ENCODE peak calls at places on chromosomes 5 and 9, in four cellular contexts. I is epithelial cell of esophagus; G is activated B cell treated with CpG ODN at 0.5 μM for 24 hours; V is activated CD8-positive, alpha-beta T cell treated with anti-CD3 and anti-CD28 coated beads for 36 hours. M is an unnamed sample.

GRCh38 chr5:41009228-41009627 is 61.9 kb downstream of the MROH2B start:
- DNase-seq in I (peak), G (no peak), V (no peak), M (no peak)

GRCh38 chr5:112880219-112880964 is 19.3 kb downstream of the SRP19 start:
- DNase-seq in G (no peak), V (no peak), I (no peak), M (no peak)

GRCh38 chr9:124695280-124695890 is 75.7 kb downstream of the NR6A1 start:
- DNase-seq in G (no peak), V (no peak), I (peak), M (no peak)

GRCh38 chr5:14834584-14835540 is 36.7 kb downstream of the ANKH start:
- DNase-seq in G (no peak), I (no peak), V (no peak), M (no peak)

GRCh38 chr9:89801723-89802680 is 197.2 kb downstream of the GADD45G start:
- DNase-seq in G (no peak), V (no peak), I (no peak), M (no peak)

GRCh38 chr5:161847896-161848510 is at the start of gene GABRA1:
- DNase-seq in G (no peak), V (no peak), I (peak), M (no peak)

GRCh38 chr9:72524820-72525539 is 3.6 kb downstream of the TMC1 start:
- DNase-seq in V (peak), I (peak), G (no peak), M (no peak)

GRCh38 chr9:4430492-4431261 is 59.6 kb upstream of the SLC1A1 start:
- DNase-seq in V (no peak), I (no peak), G (no peak), M (no peak)

GRCh38 chr5:96427823-96428222 is 5.2 kb downstream of the PCSK1 start:
- DNase-seq in V (peak), G (no peak), I (peak), M (no peak)

GRCh38 chr5:14090290-14090689 is 52.9 kb upstream of the TRIO start:
- DNase-seq in I (no peak), G (no peak), V (no peak), M (no peak)

DNA sequence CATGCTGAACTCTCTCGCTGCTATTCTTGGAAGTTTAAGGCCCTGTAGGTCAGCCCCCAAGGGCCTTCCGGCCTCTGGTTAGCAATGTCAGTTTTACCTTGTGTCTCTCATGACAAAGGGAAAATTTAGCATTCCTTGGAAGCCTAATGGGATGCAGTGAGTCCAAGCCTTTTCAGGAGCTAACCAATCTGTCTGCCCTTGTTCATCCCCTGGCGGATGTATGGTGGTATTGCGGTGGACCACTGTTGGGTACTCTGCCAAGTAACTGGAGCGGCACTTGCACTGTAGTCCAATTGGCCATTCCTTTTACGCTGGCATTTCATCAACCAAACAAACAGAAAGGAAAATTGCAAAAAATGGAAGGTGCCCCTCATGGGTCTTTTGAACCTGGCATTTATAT is 318.4 kb upstream of the NMUR2 start:
- DNase-seq in V (no peak), G (no peak), I (no peak), M (no peak)
- TF ChIP-seq CTCF in V (no peak), G (no peak), I (no peak), M (no peak)

GRCh38 chr5:140072812-140073211 is 29.7 kb upstream of the NRG2 start:
- DNase-seq in I (no peak), G (no peak), V (no peak), M (no peak)

GRCh38 chr5:140073296-140073695 is 30.2 kb upstream of the NRG2 start:
- DNase-seq in V (no peak), G (no peak), I (peak), M (no peak)

GRCh38 chr5:140076788-140077187 is 33.7 kb upstream of the NRG2 start:
- DNase-seq in V (no peak), I (no peak), G (no peak), M (no peak)

GRCh38 chr5:140076142-140076541 is 33.0 kb upstream of the NRG2 start:
- DNase-seq in G (no peak), I (no peak), V (no peak), M (no peak)

GRCh38 chr5:140075371-140075770 is 32.3 kb upstream of the NRG2 start:
- DNase-seq in V (no peak), I (peak), G (no peak), M (no peak)
- TF ChIP-seq CTCF in V (no peak), I (no peak), G (no peak), M (peak)

DNA sequence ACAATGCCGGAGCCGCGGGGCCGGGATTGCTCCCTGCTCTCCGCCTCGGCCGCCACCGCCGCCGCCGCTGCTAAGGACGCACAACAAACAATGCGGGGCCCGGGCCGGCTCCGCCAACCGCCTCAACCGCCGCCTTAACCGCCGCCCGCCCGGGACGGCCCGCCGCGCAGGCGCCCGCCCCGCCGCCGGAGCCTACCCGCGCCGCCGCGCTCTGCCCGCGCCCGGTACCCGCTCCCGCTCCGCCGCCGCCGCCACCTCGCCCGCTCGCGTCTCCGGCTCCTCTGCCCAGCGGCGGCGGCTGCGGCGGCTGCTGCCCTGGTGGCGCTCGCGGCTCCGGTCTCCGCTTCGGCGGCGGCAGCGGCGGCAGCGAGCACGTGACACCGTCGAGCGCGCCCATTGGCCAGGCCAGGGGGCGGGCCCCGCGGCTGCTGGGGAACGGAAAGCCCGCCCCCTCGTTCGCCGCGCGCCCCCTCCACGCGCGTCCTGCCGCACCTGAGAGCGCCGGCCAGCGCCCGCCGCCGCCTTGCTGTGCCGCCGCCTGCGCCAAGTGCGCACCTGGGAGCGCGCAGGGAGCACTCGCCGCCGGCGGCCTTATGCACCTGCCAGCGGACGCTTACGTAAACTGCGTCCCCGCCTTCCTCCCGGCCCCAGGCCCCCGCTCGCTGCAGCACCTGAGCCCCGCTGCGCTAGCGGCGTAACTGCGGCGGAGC is at the start of gene STRBP:
- DNase-seq in G (peak), I (peak), V (peak), M (peak)
- TF ChIP-seq CTCF in G (no peak), I (no peak), V (no peak), M (peak)

DNA sequence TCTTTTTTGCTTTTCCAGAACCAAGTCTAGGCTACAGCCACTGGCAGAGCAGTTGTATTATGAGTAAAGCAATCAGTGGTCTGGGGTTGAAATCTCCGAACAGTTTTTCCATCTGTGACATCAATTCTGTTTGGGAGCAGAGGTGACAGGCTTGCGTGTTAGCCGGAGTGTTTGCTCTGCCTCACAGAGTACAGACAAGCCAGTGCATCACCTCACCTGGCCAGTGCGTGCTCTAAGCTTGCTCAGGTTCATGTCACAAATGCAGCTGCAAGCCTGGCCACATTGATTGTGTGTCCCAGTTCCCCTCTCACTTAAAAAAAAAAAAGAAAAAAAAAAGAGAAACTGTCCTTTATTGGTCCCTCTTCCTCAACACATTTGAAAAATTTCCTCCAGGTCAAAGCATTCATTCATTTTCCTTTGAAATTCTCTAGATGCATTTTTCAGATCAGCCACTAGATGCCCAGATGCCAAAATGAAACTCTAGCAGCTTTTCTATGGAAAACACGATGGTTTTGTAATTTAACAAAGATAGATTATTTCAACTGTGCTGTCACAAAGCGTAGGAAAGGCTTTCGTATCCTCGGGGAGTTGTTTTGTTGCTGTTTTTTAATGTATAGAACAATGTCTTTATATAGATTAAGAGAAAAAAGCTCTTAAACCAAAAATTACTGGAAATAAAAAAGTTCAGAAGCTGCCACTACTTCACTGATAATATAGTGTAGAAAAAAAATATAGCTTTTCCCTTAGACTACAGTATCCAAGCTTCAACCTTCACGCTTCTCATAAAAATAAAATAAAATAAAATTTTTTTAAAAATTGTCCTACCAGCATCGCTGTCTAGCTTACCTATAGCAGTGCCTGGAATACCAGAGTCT is 585.5 kb downstream of the TLE1 start:
- DNase-seq in V (no peak), I (no peak), G (no peak), M (no peak)
- TF ChIP-seq CTCF in V (no peak), I (peak), G (no peak), M (peak)

DNA sequence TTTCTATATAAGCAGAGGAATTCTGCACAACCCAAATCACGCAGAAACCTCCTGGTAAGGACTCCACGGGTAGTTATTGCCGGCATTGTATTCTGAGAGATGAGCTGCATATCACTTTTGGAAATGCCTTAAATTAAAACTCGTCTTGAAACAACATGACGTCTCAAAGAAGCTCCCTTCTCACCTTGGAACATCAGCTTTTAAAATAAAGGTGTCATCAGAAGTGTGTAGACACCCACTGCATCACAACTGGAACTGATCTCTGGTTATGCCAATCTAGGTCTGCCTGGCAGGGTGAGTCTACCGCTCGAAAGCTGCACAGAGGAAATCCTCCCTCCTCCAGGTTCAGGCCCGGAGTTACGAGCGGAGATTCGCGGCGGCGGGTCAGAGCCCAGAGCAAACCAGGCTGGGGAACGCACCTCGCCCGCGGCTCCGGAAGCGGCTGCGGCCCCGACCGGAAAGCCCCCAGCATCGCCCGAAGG is 974 bp upstream of the SLC12A2 start:
- DNase-seq in I (no peak), G (no peak), V (no peak), M (no peak)
- TF ChIP-seq CTCF in I (no peak), G (no peak), V (no peak), M (no peak)

GRCh38 chr5:54390539-54391031 is 64.9 kb upstream of the HSPB3 start:
- DNase-seq in G (no peak), V (no peak), I (no peak), M (no peak)

GRCh38 chr5:54387659-54388232 is 67.8 kb upstream of the HSPB3 start:
- DNase-seq in G (no peak), I (peak), V (no peak), M (no peak)

GRCh38 chr5:54388411-54388810 is 67.1 kb upstream of the HSPB3 start:
- DNase-seq in I (no peak), V (no peak), G (no peak), M (no peak)

GRCh38 chr5:54388811-54389210 is 66.7 kb upstream of the HSPB3 start:
- DNase-seq in I (no peak), V (no peak), G (no peak), M (no peak)

DNA sequence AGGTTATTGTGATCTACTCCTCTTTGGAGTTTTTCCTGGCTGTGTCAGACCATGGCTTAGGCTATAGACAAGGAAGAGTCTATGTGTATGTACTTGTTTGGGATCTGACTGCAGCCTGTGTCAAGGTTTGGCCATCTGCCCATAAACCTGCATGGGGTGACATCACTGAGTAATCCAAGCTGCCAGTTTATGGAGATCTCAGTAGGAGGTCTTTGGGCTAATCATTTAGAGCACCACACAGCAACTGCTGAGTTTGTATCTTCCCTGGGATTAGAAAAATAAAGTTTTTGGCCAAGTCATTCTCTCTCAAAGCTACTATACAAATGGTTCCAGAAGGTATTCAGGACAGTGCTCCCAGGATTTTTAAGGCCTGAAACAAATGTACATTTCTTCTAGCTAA is 65.5 kb upstream of the HSPB3 start:
- DNase-seq in V (no peak), I (peak), G (no peak), M (no peak)
- TF ChIP-seq CTCF in V (no peak), I (no peak), G (no peak), M (no peak)

GRCh38 chr5:150214289-150214688 is 24.4 kb downstream of the SLC6A7 start:
- DNase-seq in G (no peak), V (no peak), I (no peak), M (no peak)
- TF ChIP-seq CTCF in G (no peak), V (no peak), I (no peak), M (no peak)

DNA sequence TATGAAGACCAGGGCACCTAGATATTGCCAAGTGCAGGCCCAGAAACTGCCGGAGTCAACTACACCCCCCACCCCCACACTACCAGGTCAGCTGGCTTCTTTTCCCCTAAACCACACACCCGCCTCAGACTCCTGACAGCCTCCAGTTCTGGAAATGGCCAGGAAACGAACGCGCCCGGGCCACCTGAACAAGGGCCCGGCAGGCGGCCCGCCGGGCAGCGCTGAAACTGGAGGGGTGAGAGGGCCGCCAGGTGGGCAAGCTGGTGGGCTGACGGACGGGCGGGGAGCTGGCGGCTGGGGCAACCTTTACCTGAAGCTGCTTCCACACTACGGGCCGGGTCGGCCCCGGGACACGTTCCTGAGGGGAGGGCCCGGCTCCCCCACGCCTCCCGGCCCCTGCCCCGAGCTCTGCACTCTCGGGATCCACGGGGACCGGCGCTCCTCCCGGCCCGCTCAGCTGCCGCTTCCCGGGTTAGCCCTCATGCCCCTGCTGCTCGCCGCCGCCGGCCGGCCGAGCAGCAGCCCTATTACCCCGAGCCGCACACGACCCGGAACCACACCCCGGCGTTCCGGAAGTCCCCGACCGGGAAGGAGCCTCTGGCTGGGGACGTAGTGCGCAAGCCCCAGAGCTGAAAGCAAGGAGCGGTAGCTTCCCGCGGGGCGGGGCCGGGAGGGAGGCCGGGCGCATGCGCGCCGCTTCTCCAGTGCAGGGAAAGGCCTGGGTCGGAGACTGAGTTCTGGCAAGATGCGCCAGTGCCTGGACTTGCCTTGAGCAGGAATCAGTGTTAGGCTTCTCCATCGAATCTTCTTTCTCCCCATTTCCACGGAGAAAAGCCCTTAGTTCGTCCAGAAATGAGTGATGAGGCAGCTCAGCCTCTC is at the start of gene MAPKAP1:
- DNase-seq in V (peak), G (peak), I (peak), M (peak)
- TF ChIP-seq CTCF in V (no peak), G (no peak), I (no peak), M (no peak)

GRCh38 chr9:136950656-136951030 is 1.4 kb upstream of the LCN12 start:
- DNase-seq in V (no peak), I (no peak), G (no peak), M (no peak)

GRCh38 chr9:136949239-136949816 is 2.7 kb upstream of the LCN12 start:
- DNase-seq in G (no peak), V (no peak), I (no peak), M (no peak)

GRCh38 chr9:136951541-136952353 is at the start of gene LCN12:
- DNase-seq in I (no peak), V (no peak), G (no peak), M (no peak)

GRCh38 chr9:136947955-136948510 is 3.0 kb downstream of the C8G start:
- DNase-seq in V (peak), I (peak), G (no peak), M (no peak)

GRCh38 chr9:136949817-136950655 is 2.0 kb upstream of the LCN12 start:
- DNase-seq in I (peak), G (peak), V (peak), M (peak)
- TF ChIP-seq CTCF in I (peak), G (no peak), V (peak), M (no peak)

DNA sequence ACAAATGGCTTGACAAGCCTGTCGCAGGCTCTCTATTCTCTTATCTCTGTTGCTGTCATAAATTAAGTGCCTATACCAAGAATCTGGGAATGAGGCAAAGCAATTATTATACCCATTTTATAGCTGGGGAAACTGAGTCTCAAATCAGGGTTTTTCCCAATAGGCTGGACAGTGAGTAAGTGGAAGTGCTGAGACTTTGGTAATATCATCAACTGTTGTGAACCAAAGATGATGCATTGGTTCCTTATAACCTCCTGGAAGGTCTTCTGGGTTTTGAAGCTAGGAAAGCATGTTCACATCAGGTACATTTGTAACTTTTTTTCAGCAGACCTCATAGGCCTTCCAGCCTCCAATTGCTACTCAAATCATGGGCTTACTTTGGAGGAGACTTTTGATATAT is 25.6 kb upstream of the ZCCHC7 start:
- DNase-seq in V (no peak), G (no peak), I (no peak), M (no peak)
- TF ChIP-seq CTCF in V (no peak), G (no peak), I (no peak), M (no peak)